ENCODE peak calls at places on chromosome X, in six cellular contexts. Q, I, R, D, Z and S are unnamed samples.

GRCh38 chrX:57417827-57418226 is 131.3 kb downstream of the FAAH2 start:
- DNase-seq in Q (no peak), I (no peak), R (no peak), D (no peak), Z (no peak), S (no peak)

GRCh38 chrX:12972867-12973560 is 1.9 kb upstream of the TMSB4X start:
- DNase-seq in Q (no peak), I (no peak), R (no peak), D (no peak), Z (no peak), S (no peak)

GRCh38 chrX:24479924-24480722 is 15.0 kb downstream of the PDK3 start:
- DNase-seq in Q (no peak), I (peak), R (peak), D (no peak), Z (no peak), S (no peak)

GRCh38 chrX:41265615-41266014 is 68.3 kb upstream of the DDX3X start:
- DNase-seq in Q (no peak), I (no peak), R (peak), D (no peak), Z (no peak), S (no peak)

GRCh38 chrX:119981286-119982070 is 37.9 kb upstream of the NKAP start:
- DNase-seq in Q (peak), I (peak), R (no peak), D (no peak), Z (peak), S (no peak)

GRCh38 chrX:54423161-54423888 is 16.9 kb upstream of the TSR2 start:
- DNase-seq in Q (no peak), I (no peak), R (no peak), D (no peak), Z (no peak), S (no peak)

GRCh38 chrX:48025561-48025960 is 18.8 kb downstream of the SPACA5 start:
- DNase-seq in Q (peak), I (peak), R (peak), D (no peak), Z (no peak), S (peak)

GRCh38 chrX:54184474-54184873 is 1.4 kb upstream of the FAM120C start:
- DNase-seq in Q (no peak), I (no peak), R (no peak), D (no peak), Z (no peak), S (no peak)

GRCh38 chrX:139297638-139298037 is 232.9 kb upstream of the F9 start:
- DNase-seq in Q (no peak), I (no peak), R (no peak), D (no peak), Z (no peak), S (no peak)

GRCh38 chrX:2614911-2615310 is 76.2 kb upstream of the CD99 start:
- DNase-seq in Q (no peak), I (no peak), R (no peak), D (no peak), Z (no peak), S (peak)

GRCh38 chrX:84469226-84469625 is 33.0 kb downstream of the HDX start:
- DNase-seq in Q (no peak), I (no peak), R (no peak), D (no peak), Z (no peak), S (no peak)

GRCh38 chrX:41922694-41923171 is 621 bp downstream of the CASK start:
- DNase-seq in Q (no peak), I (peak), R (peak), D (no peak), Z (no peak), S (no peak)

GRCh38 chrX:50971390-50971789 is 60.9 kb downstream of the BMP15 start:
- DNase-seq in Q (no peak), I (no peak), R (no peak), D (no peak), Z (no peak), S (peak)

GRCh38 chrX:137031517-137032377 is 2.0 kb downstream of the GPR101 start:
- DNase-seq in Q (peak), I (no peak), R (no peak), D (no peak), Z (no peak), S (no peak)

GRCh38 chrX:118847676-118848075 is 24.1 kb downstream of the ZCCHC12 start:
- DNase-seq in Q (peak), I (no peak), R (no peak), D (peak), Z (peak), S (no peak)

GRCh38 chrX:69615779-69616519 is at the start of gene EDA:
- DNase-seq in Q (peak), I (peak), R (peak), D (peak), Z (peak), S (peak)

GRCh38 chrX:66633541-66633940 is 5.3 kb downstream of the EDA2R start:
- DNase-seq in Q (no peak), I (no peak), R (no peak), D (peak), Z (no peak), S (peak)

GRCh38 chrX:74865725-74866124 is 59.5 kb downstream of the NEXMIF start:
- DNase-seq in Q (no peak), I (no peak), R (no peak), D (no peak), Z (no peak), S (no peak)

GRCh38 chrX:153878285-153878779 is 7.6 kb downstream of the L1CAM start:
- DNase-seq in Q (no peak), I (no peak), R (no peak), D (no peak), Z (no peak), S (no peak)

GRCh38 chrX:107978707-107979307 is 3.4 kb downstream of the TEX13B start:
- DNase-seq in Q (no peak), I (no peak), R (no peak), D (no peak), Z (no peak), S (peak)

GRCh38 chrX:38061335-38061734 is 55.0 kb downstream of the SYTL5 start:
- DNase-seq in Q (no peak), I (no peak), R (no peak), D (no peak), Z (no peak), S (no peak)

GRCh38 chrX:16603822-16604221 is 46.1 kb upstream of the S100G start:
- DNase-seq in Q (no peak), I (peak), R (no peak), D (no peak), Z (no peak), S (no peak)

GRCh38 chrX:136146614-136147319 is 566 bp upstream of the FHL1 start:
- DNase-seq in Q (peak), I (no peak), R (peak), D (no peak), Z (no peak), S (no peak)

GRCh38 chrX:63657821-63658220 is 127.2 kb downstream of the ARHGEF9 start:
- DNase-seq in Q (no peak), I (no peak), R (no peak), D (no peak), Z (peak), S (peak)

GRCh38 chrX:122113376-122113775 is 1066.0 kb downstream of the GLUD2 start:
- DNase-seq in Q (no peak), I (no peak), R (no peak), D (no peak), Z (no peak), S (no peak)

GRCh38 chrX:109596015-109596414 is 29.0 kb downstream of the KCNE5 start:
- DNase-seq in Q (no peak), I (no peak), R (no peak), D (no peak), Z (no peak), S (no peak)

GRCh38 chrX:119758682-119759332 is 419 bp downstream of the SOWAHD start:
- DNase-seq in Q (no peak), I (no peak), R (peak), D (no peak), Z (no peak), S (no peak)

GRCh38 chrX:3295731-3296130 is 50.7 kb downstream of the MXRA5 start:
- DNase-seq in Q (no peak), I (peak), R (no peak), D (no peak), Z (no peak), S (no peak)

GRCh38 chrX:109732319-109732779 is 708 bp downstream of the ACSL4 start:
- DNase-seq in Q (no peak), I (no peak), R (peak), D (no peak), Z (peak), S (peak)

GRCh38 chrX:118520206-118520857 is 24.7 kb downstream of the DOCK11 start:
- DNase-seq in Q (no peak), I (no peak), R (no peak), D (peak), Z (no peak), S (peak)

GRCh38 chrX:123607270-123607669 is 125.6 kb downstream of the THOC2 start:
- DNase-seq in Q (no peak), I (no peak), R (no peak), D (no peak), Z (no peak), S (no peak)

GRCh38 chrX:13803116-13803515 is 13.8 kb downstream of the GPM6B start:
- DNase-seq in Q (no peak), I (no peak), R (no peak), D (no peak), Z (no peak), S (no peak)

GRCh38 chrX:40086569-40087335 is 11.0 kb downstream of the BCOR start:
- DNase-seq in Q (no peak), I (no peak), R (no peak), D (no peak), Z (no peak), S (no peak)

GRCh38 chrX:71912156-71912555 is 1.5 kb downstream of the NHSL2 start:
- DNase-seq in Q (no peak), I (no peak), R (no peak), D (no peak), Z (no peak), S (no peak)

GRCh38 chrX:98962996-98963395 is 1447.1 kb downstream of the PCDH19 start:
- DNase-seq in Q (no peak), I (no peak), R (no peak), D (no peak), Z (no peak), S (no peak)